ENCODE peak calls at places on chromosomes 5 and 9, in seven cellular contexts. J, X, Z, S, Q, F and W are unnamed samples.

GRCh38 chr5:171427318-171428167 is 8.1 kb downstream of the FGF18 start:
- DNase-seq in Z (no peak), F (peak), J (no peak), Q (no peak), S (no peak), X (no peak), W (no peak)

GRCh38 chr5:115986358-115986757 is 24.1 kb downstream of the LVRN start:
- DNase-seq in F (no peak), J (no peak), X (no peak), Q (peak), Z (no peak), S (no peak), W (no peak)

GRCh38 chr5:54765327-54765726 is 220.1 kb downstream of the ESM1 start:
- DNase-seq in S (no peak), J (no peak), Z (no peak), X (no peak), F (no peak), Q (no peak), W (no peak)

GRCh38 chr5:179439181-179439990 is 94.1 kb upstream of the ADAMTS2 start:
- DNase-seq in Z (no peak), S (no peak), Q (no peak), F (no peak), X (no peak), J (no peak), W (no peak)

GRCh38 chr5:109531262-109531661 is 121.5 kb upstream of the PJA2 start:
- DNase-seq in Z (no peak), Q (no peak), S (no peak), F (no peak), X (no peak), J (no peak), W (no peak)

GRCh38 chr5:106072208-106072607 is 1598.5 kb downstream of the EFNA5 start:
- DNase-seq in Q (no peak), J (no peak), X (no peak), F (no peak), Z (no peak), S (no peak), W (no peak)

GRCh38 chr5:76785493-76785892 is 33.3 kb upstream of the F2RL1 start:
- DNase-seq in J (no peak), Q (peak), X (no peak), F (no peak), S (peak), Z (peak), W (no peak)

GRCh38 chr5:126482591-126482990 is 59.4 kb downstream of the GRAMD2B start:
- DNase-seq in J (no peak), Q (no peak), X (no peak), F (no peak), S (no peak), Z (no peak), W (no peak)

GRCh38 chr5:131789765-131790164 is 7.1 kb downstream of the FNIP1 start:
- DNase-seq in J (no peak), F (no peak), Z (no peak), Q (no peak), S (no peak), X (no peak), W (no peak)

GRCh38 chr5:16913187-16913839 is 22.8 kb downstream of the MYO10 start:
- DNase-seq in S (no peak), Z (peak), J (no peak), F (no peak), Q (no peak), X (no peak), W (no peak)

GRCh38 chr9:93603011-93603410 is 26.6 kb downstream of the PHF2 start:
- DNase-seq in J (no peak), S (no peak), Z (no peak), X (no peak), Q (no peak), F (no peak), W (no peak)

GRCh38 chr5:148839960-148840359 is 13.5 kb downstream of the ADRB2 start:
- DNase-seq in Z (no peak), J (no peak), Q (peak), X (no peak), F (no peak), S (no peak), W (no peak)

GRCh38 chr5:148523139-148523538 is 131.2 kb downstream of the HTR4 start:
- DNase-seq in J (no peak), Z (peak), Q (no peak), F (no peak), X (no peak), S (no peak), W (no peak)

GRCh38 chr9:84371737-84372136 is 31.2 kb upstream of the SLC28A3 start:
- DNase-seq in X (peak), Q (peak), J (no peak), S (no peak), Z (no peak), F (no peak), W (peak)

GRCh38 chr5:20556364-20556763 is 568.4 kb upstream of the CDH18 start:
- DNase-seq in F (no peak), S (no peak), Q (no peak), X (no peak), J (no peak), Z (no peak), W (no peak)

GRCh38 chr9:31908158-31908890 is 476.1 kb upstream of the ACO1 start:
- DNase-seq in Z (no peak), X (no peak), Q (no peak), J (no peak), S (peak), F (no peak), W (no peak)

GRCh38 chr5:143114481-143114880 is 289.0 kb downstream of the NR3C1 start:
- DNase-seq in J (no peak), F (no peak), Q (no peak), X (no peak), Z (no peak), S (no peak), W (no peak)

GRCh38 chr5:103525366-103525765 is 37.2 kb downstream of the NUDT12 start:
- DNase-seq in J (no peak), X (no peak), Z (no peak), S (no peak), Q (no peak), F (peak), W (no peak)

GRCh38 chr5:97832645-97833296 is 649.7 kb upstream of the RIOK2 start:
- DNase-seq in F (no peak), Z (peak), S (no peak), X (no peak), J (no peak), Q (no peak), W (no peak)